ENCODE peak calls at places on chromosome 17, in five cellular contexts. M, R, D, J and I are unnamed samples. For H3K9me3, the result is how much of the 10 kb centered on the place peaks cover.

GRCh38 chr17:82153745-82154375 is 55.8 kb upstream of the FASN start:
- DNase-seq in M (peak), J (peak), D (peak), R (peak), I (peak)

GRCh38 chr17:9802294-9802693 is 10.9 kb upstream of the DHRS7C start:
- DNase-seq in R (no peak), J (no peak), M (no peak), D (no peak), I (no peak)

GRCh38 chr17:75047398-75048098 is 523 bp downstream of the KCTD2 start:
- DNase-seq in D (no peak), J (peak), M (peak), R (peak), I (no peak)

GRCh38 chr17:31595076-31595475 is 203.6 kb downstream of the RAB11FIP4 start:
- DNase-seq in M (no peak), J (no peak), R (peak), D (no peak), I (no peak)

GRCh38 chr17:65254166-65254565 is 117.0 kb downstream of the RGS9 start:
- DNase-seq in M (no peak), R (peak), J (no peak), D (no peak), I (no peak)

GRCh38 chr17:38980455-38981217 is 13.4 kb upstream of the FBXO47 start:
- DNase-seq in D (no peak), R (peak), J (no peak), M (no peak), I (no peak)

GRCh38 chr17:40980594-40980993 is 3.5 kb downstream of the KRT40 start:
- DNase-seq in D (no peak), J (no peak), M (no peak), R (no peak), I (no peak)

GRCh38 chr17:17847102-17847501 is 10.3 kb upstream of the SREBF1 start:
- DNase-seq in D (no peak), R (no peak), M (no peak), J (no peak), I (no peak)

GRCh38 chr17:67853703-67854102 is 28.4 kb downstream of the BPTF start:
- DNase-seq in D (no peak), J (no peak), M (no peak), R (no peak), I (no peak)

GRCh38 chr17:8656693-8657092 is 26.2 kb upstream of the MYH10 start:
- DNase-seq in M (no peak), J (no peak), D (no peak), R (no peak), I (no peak)

GRCh38 chr17:1422907-1423306 is 22.9 kb upstream of the YWHAE start:
- DNase-seq in D (peak), M (no peak), J (no peak), R (peak), I (peak)

GRCh38 chr17:67686246-67686645 is 31.5 kb upstream of the NOL11 start:
- DNase-seq in J (no peak), R (peak), M (no peak), D (no peak), I (no peak)

DNA sequence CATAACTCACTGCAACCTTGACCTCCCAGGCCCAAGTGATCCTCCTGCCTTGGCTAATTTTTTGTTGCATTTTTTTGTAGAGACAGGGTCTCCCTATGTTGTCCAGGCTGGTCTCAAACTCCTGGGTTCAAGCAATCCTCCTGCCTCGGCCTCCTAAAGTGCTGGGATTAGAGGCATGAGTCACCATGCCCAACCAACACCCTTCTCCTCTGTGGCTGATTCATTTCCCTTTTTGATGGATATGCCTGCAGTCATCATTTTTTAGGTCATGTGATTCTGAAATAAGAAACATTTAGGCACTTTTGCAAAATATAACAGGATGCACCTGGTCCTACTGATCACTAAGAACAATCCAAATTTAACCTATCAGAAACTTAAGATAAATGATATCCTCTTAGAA is 44.0 kb upstream of the YPEL2 start:
- DNase-seq in R (peak), D (no peak), M (no peak), J (no peak), I (no peak)
- H3K27ac ChIP-seq in R (no peak), D (no peak), M (no peak), J (no peak), I (no peak)

GRCh38 chr17:11389583-11389982 is 148.6 kb downstream of the SHISA6 start:
- DNase-seq in J (no peak), M (no peak), R (no peak), D (no peak), I (no peak)
- H3K9me3 ChIP-seq in J (under half), M (under half), R (under half), D (under half), I (under half)

DNA sequence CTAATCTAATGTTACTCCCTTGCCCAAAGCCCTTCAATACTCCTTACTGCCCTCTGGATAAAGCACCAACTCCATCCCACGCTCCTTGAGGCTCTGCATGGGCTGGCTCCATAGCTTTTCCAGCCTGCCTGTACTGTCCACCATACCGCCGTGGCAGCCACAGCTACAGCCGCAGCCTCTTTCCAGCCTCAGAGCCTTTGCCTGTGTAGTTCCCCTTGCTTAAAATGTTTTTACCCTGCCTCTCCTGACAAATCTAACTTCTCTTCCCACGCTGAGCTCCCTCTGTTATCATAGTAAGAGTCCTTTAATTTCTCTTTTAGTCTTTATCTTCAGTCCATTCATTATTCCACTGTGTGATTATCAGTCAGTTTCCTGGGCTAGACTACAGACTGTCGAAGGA is 22.0 kb downstream of the TEX14 start:
- DNase-seq in D (no peak), M (no peak), R (no peak), J (no peak), I (no peak)
- H3K27ac ChIP-seq in D (no peak), M (no peak), R (no peak), J (no peak), I (no peak)

DNA sequence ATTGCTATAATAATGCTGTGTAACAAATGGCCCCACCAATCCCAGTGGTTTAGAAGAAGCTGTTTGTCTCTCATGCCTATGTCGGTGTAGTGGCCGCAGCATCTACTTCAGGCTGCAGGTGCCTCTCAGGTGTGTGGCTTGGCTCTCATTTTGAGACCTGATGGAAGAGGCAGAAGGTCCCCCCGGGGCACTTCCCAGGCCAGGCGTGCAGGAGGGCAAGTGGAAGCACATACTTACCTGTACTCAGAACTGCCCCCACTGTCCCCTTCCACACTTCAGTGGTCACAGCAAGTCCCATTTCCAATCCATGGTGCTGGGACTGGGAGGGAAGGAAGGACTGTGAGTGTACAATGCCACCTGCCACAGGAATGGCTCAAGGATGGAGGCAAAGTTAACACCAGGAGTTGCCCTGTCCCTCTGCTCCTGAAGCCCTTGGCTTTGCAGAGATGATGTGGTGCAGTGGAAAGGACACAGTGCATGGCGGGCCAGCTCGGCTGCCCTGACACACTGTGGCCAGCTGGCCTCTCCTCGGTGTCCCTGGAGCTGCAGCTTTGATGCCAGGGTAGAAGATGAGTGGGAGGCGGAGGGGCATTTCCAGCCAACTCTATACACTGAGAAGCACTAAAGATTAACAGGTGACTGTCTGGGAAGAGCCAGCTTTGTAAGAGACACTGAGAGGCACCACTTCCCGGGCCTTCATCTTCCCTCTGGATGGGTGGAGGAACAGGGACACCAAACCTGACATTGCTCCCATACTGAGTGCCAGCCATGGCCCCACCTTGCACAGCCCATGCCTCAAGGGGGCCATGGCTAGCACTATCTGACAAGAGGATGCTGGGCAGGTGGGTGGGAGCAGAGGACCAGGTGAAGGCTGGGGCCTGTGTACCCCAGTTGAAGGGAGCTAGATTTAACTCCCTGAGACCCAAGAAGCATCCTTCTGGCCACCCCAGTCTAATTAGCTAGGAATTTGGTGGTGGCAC is 105.9 kb downstream of the METRNL start:
- DNase-seq in D (no peak), J (peak), M (peak), R (no peak), I (no peak)
- H3K9me3 ChIP-seq in D (under half), J (under half), M (under half), R (under half), I (under half)

DNA sequence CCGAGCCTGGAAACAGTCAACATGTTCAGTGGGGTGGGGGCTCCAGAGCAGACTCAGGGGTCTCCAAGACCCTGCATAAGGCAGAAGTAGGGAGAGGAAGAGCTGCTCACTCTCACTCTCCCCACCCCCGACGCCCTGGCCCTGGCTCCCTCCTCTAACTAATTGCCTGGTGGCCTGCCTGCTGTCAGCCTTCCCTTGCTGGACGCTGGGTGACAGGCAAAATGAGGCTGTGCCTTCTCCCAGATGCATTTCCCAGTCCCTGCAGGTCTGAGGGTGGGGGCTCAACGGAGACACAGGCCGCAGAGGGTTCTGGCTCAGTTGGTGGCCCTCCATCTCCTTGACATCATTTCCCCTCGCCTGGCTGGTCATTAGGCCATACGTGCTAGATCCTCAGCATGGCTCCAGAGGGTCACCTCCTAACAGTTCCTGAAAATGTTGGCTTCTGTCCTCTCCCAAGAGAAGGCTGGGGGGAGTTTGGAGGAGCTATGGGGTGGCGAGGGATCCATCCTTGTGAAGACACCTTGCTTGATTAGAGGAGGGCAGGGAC is 1.4 kb downstream of the FMNL1 start:
- DNase-seq in R (no peak), J (no peak), D (no peak), M (peak), I (no peak)
- H3K27ac ChIP-seq in R (no peak), J (peak), D (no peak), M (peak), I (no peak)

GRCh38 chr17:22300731-22301352 is 608.5 kb downstream of the KCNJ18 start:
- DNase-seq in R (no peak), J (no peak), D (no peak), M (no peak), I (no peak)
- H3K9me3 ChIP-seq in R (under half), J (under half), D (under half), M (half or more), I (half or more)

GRCh38 chr17:2947996-2948550 is 115.3 kb downstream of the OR1D5 start:
- DNase-seq in D (no peak), M (no peak), J (no peak), R (no peak), I (no peak)
- H3K27ac ChIP-seq in D (no peak), M (no peak), J (no peak), R (no peak), I (no peak)

DNA sequence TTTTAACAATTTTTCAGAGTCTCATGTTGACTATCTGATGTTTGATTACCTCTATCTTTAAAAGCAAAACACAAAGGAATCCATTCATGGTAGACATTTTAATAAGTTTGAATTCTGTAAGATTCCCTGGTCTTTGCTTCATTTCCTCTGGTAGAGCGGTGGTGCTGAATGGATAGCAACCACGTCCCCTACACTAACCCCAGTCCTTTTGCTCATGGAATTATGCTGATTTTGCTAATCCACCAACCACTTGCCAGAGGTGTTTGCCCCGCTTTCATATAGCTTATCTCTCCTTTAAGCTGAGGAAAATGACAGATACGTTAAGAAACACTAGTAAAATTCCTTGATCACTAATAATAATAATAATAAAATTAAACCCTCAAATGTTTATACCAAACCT is 9.5 kb downstream of the KCNJ16 start:
- DNase-seq in J (no peak), M (no peak), R (peak), D (no peak), I (no peak)
- H3K9me3 ChIP-seq in J (under half), M (under half), R (under half), D (under half), I (under half)

GRCh38 chr17:42659079-42659931 is at the start of gene TUBG2:
- DNase-seq in D (no peak), M (peak), R (peak), J (peak), I (peak)
- H3K27ac ChIP-seq in D (peak), M (peak), R (peak), J (peak), I (peak)

DNA sequence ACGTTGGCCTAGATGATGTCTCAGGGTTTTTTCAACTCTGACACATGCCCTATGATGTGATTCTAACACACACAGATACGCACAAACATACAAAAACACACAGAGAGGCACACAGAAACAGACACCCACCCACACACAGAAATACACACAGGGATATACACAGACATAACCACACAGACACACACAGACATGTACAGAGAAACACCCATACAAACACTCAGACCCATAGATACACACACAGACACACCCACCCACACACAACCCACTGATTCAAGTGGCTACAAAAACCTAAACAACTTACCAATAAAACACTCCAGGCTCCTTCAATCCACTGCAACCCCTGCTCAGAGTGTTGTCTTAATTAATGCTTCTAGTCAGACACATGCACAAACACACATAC is 244.6 kb upstream of the CCL2 start:
- DNase-seq in R (no peak), M (no peak), D (no peak), J (no peak), I (no peak)
- H3K9me3 ChIP-seq in R (under half), M (under half), D (under half), J (under half), I (under half)